ENCODE peak calls at places on chromosomes 3 and 15, in six cellular contexts. O, Q, R, V, X and L are unnamed samples.

GRCh38 chr3:16768956-16769355 is 115.8 kb upstream of the PLCL2 start:
- DNase-seq in O (no peak), Q (no peak), R (no peak), V (no peak), X (no peak), L (no peak)

GRCh38 chr3:191331443-191331842 is 1.1 kb upstream of the UTS2B start:
- DNase-seq in O (no peak), Q (no peak), R (peak; percentile 66), V (peak; percentile 74), X (no peak), L (no peak)

GRCh38 chr3:129441215-129441614 is 1.2 kb downstream of the IFT122 start:
- DNase-seq in O (no peak), Q (no peak), R (no peak), V (no peak), X (no peak), L (no peak)

GRCh38 chr3:123723527-123724168 is 138.8 kb upstream of the HACD2 start:
- DNase-seq in O (peak; percentile 70), Q (peak; percentile 75), R (peak; percentile 80), V (peak; percentile 86), X (peak; percentile 79), L (peak; percentile 51)

GRCh38 chr15:68389041-68389930 is 42.7 kb downstream of the ITGA11 start:
- DNase-seq in O (no peak), Q (peak; percentile 33), R (no peak), V (no peak), X (no peak), L (peak; percentile 42)

GRCh38 chr15:64096486-64097431 is 977 bp downstream of the SNX1 start:
- DNase-seq in O (no peak), Q (no peak), R (peak; percentile 43), V (peak; percentile 51), X (no peak), L (no peak)

GRCh38 chr3:190192087-190192486 is 71.4 kb upstream of the P3H2 start:
- DNase-seq in O (no peak), Q (no peak), R (no peak), V (peak; percentile 7), X (no peak), L (no peak)

GRCh38 chr3:117322866-117323265 is 613.3 kb downstream of the TUSC7 start:
- DNase-seq in O (no peak), Q (no peak), R (peak; percentile 28), V (peak; percentile 30), X (peak; percentile 6), L (no peak)

GRCh38 chr3:87088984-87089841 is 98.3 kb upstream of the VGLL3 start:
- DNase-seq in O (no peak), Q (peak; percentile 38), R (peak; percentile 71), V (no peak), X (no peak), L (no peak)

GRCh38 chr3:10515884-10516495 is 10.6 kb upstream of the ATP2B2 start:
- DNase-seq in O (no peak), Q (peak; percentile 59), R (no peak), V (no peak), X (no peak), L (no peak)

GRCh38 chr15:77819841-77820728 is 187.4 kb upstream of the LINGO1 start:
- DNase-seq in O (no peak), Q (peak; percentile 77), R (no peak), V (peak; percentile 14), X (no peak), L (peak; percentile 80)

GRCh38 chr3:194296448-194296831 is 54.7 kb downstream of the CPN2 start:
- DNase-seq in O (peak; percentile 42), Q (peak; percentile 54), R (peak; percentile 50), V (peak; percentile 75), X (peak; percentile 70), L (no peak)

GRCh38 chr15:87816811-87817210 is 439.7 kb downstream of the NTRK3 start:
- DNase-seq in O (peak; percentile 6), Q (no peak), R (peak; percentile 99), V (peak; percentile 97), X (no peak), L (no peak)

GRCh38 chr3:171435757-171436156 is 24.4 kb downstream of the TNIK start:
- DNase-seq in O (no peak), Q (no peak), R (no peak), V (no peak), X (no peak), L (no peak)

GRCh38 chr15:95266481-95267061 is 1035.2 kb downstream of the MCTP2 start:
- DNase-seq in O (peak; percentile 45), Q (no peak), R (peak; percentile 45), V (no peak), X (no peak), L (no peak)

GRCh38 chr15:48109212-48109611 is 11.6 kb upstream of the SLC24A5 start:
- DNase-seq in O (no peak), Q (no peak), R (no peak), V (no peak), X (no peak), L (no peak)

GRCh38 chr15:48112242-48112641 is 8.5 kb upstream of the SLC24A5 start:
- DNase-seq in O (no peak), Q (peak; percentile 74), R (peak; percentile 30), V (peak; percentile 29), X (peak; percentile 38), L (peak; percentile 29)

GRCh38 chr15:48109856-48110531 is 10.8 kb upstream of the SLC24A5 start:
- DNase-seq in O (no peak), Q (peak; percentile 64), R (no peak), V (no peak), X (no peak), L (no peak)
- H2AK5ac ChIP-seq in O (no peak overlapping the region), Q (no peak overlapping the region), R (no peak overlapping the region), V (no peak overlapping the region), X (no peak overlapping the region), L (no peak overlapping the region)

DNA sequence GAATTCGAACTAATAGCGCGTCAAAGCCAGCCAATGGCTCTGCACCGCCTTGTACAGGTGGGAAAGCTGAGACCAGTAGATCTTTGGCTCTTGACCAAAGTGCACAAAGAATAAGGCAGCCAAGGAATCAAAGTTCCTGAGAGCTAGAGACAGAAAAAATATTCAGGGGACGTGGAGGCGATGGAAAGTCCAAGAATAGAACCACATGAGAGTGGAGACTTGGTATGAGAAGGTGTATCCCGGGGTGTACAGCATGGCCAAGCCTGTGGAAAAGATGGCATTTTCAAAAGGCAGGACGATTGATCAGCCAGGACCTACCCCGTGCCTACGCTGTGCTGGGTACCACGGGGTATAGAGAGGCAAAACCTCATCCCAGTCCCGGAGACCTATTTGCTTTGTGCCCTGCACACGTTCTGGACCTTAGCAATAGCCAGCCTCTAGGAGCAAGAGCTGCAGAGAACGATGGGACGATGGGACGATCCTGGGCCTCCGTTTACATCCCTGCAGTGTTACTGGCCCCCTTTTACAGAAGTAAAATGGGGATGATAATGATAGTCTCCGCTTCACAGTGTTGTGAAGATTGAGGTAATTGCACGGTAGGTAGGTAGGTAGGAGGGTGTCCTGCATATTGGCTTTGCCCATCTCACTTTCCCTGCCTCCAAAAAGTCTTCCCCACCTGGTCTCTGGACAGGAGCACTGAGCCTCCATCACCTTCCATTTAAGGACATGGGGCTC is 583 bp upstream of the RBSN start:
- DNase-seq in O (no peak), Q (no peak), R (no peak), V (no peak), X (no peak), L (no peak)
- H2AFZ ChIP-seq in O (peak overlapping the region; percentile 80), Q (no peak overlapping the region), R (peak overlapping the region; percentile 94), V (peak overlapping the region; percentile 16), X (peak overlapping the region; percentile 92), L (peak overlapping the region; percentile 97)

GRCh38 chr3:22731901-22732300 is 471.2 kb upstream of the UBE2E2 start:
- DNase-seq in O (no peak), Q (no peak), R (no peak), V (no peak), X (no peak), L (no peak)
- H2AK5ac ChIP-seq in O (peak overlapping the region; percentile 81), Q (no peak overlapping the region), R (no peak overlapping the region), V (no peak overlapping the region), X (no peak overlapping the region), L (no peak overlapping the region)

GRCh38 chr3:183181606-183182005 is 19.1 kb upstream of the LAMP3 start:
- DNase-seq in O (no peak), Q (no peak), R (no peak), V (no peak), X (no peak), L (no peak)

GRCh38 chr3:183182073-183182472 is 19.5 kb upstream of the LAMP3 start:
- DNase-seq in O (no peak), Q (no peak), R (no peak), V (no peak), X (no peak), L (no peak)

GRCh38 chr3:183180765-183181295 is 18.3 kb upstream of the LAMP3 start:
- DNase-seq in O (no peak), Q (no peak), R (no peak), V (no peak), X (no peak), L (no peak)

GRCh38 chr3:183185696-183186095 is 23.2 kb upstream of the LAMP3 start:
- DNase-seq in O (no peak), Q (no peak), R (peak; percentile 68), V (peak; percentile 78), X (no peak), L (no peak)

GRCh38 chr3:183182732-183183610 is 20.4 kb upstream of the LAMP3 start:
- DNase-seq in O (no peak), Q (no peak), R (no peak), V (no peak), X (no peak), L (no peak)
- H2AFZ ChIP-seq in O (no peak overlapping the region), Q (no peak overlapping the region), R (no peak overlapping the region), V (no peak overlapping the region), X (no peak overlapping the region), L (no peak overlapping the region)

GRCh38 chr3:48440590-48440958 is 517 bp downstream of the TMA7 start:
- DNase-seq in O (peak; percentile 21), Q (no peak), R (no peak), V (peak; percentile 40), X (no peak), L (no peak)
- H2AK5ac ChIP-seq in O (peak overlapping the region; percentile 49), Q (no peak overlapping the region), R (peak overlapping the region; percentile 84), V (no peak overlapping the region), X (no peak overlapping the region), L (peak overlapping the region; percentile 54)

DNA sequence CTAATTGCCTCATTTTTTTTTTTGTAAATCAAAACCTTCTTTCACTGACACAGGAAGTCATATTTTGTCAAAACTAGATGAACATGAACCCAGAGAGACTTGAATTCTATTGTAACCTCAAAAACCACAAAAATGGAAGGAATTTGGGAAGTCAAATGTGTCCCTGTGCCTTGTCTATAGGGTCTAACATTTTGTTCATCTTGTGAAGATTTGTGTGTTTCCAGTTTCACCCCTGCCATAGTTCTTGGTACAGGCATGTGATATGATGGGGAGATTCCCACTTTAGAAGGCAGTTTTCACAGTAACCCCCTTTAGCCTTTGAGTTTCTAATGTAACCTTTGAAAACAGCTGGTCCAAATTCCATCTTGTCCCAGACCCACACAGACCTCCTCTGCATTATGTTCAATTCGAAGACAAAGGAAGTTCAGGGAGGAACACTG is 318.5 kb upstream of the ADAMTS9 start:
- DNase-seq in O (no peak), Q (no peak), R (peak; percentile 18), V (peak; percentile 68), X (no peak), L (no peak)
- H2AFZ ChIP-seq in O (no peak overlapping the region), Q (no peak overlapping the region), R (no peak overlapping the region), V (no peak overlapping the region), X (no peak overlapping the region), L (no peak overlapping the region)